ENCODE peak calls at places on chromosomes 6 and 20, in seven cellular contexts. E is IMR-90; B is esophagus squamous epithelium; C is tibial artery; A is SJSA1; J is adipocyte; U is CD8-positive, alpha-beta T cell. X is an unnamed sample.
A peak's percentile ranks its signal among the peaks of the same experiment; 100 is the strongest.

GRCh38 chr6:136607932-136608772 is 57.9 kb upstream of the MAP7 start:
- DNase-seq in A (peak; percentile 57), B (peak; percentile 7), C (peak; percentile 59), U (peak; percentile 64), E (peak; percentile 80), J (peak; percentile 74), X (peak; percentile 60)

GRCh38 chr20:52923123-52923543 is 49.0 kb upstream of the TSHZ2 start:
- DNase-seq in B (no peak), C (no peak), A (peak; percentile 99), U (no peak), E (peak; percentile 45), J (no peak), X (no peak)

GRCh38 chr6:68160348-68160747 is 474.7 kb upstream of the ADGRB3 start:
- DNase-seq in A (no peak), C (no peak), E (no peak), B (no peak), U (no peak), J (no peak), X (no peak)

GRCh38 chr6:88870728-88871330 is 92.6 kb downstream of the RNGTT start:
- DNase-seq in J (peak; percentile 86), E (peak; percentile 74), C (no peak), B (no peak), A (peak; percentile 41), U (no peak), X (peak; percentile 75)

GRCh38 chr20:35238170-35238569 is 11.7 kb downstream of the MMP24 start:
- DNase-seq in U (no peak), B (no peak), C (no peak), A (no peak), E (no peak), J (no peak), X (no peak)

GRCh38 chr20:5864873-5865582 is 85.3 kb downstream of the TRMT6 start:
- DNase-seq in B (no peak), A (no peak), J (no peak), E (peak; percentile 67), C (no peak), U (no peak), X (peak; percentile 59)

GRCh38 chr6:31187780-31188194 is 17.3 kb upstream of the POU5F1 start:
- DNase-seq in A (no peak), C (no peak), E (no peak), U (no peak), J (no peak), B (no peak), X (no peak)

GRCh38 chr20:21048841-21049273 is 57.3 kb downstream of the LINC00237 start:
- DNase-seq in C (no peak), E (no peak), A (peak; percentile 15), J (no peak), U (peak; percentile 11), B (no peak), X (peak; percentile 28)

GRCh38 chr6:114039835-114040234 is 68.9 kb upstream of the HDAC2 start:
- DNase-seq in A (no peak), J (no peak), B (no peak), C (no peak), U (no peak), E (no peak), X (no peak)

GRCh38 chr6:167045828-167046580 is 46.8 kb downstream of the CEP43 start:
- DNase-seq in B (no peak), J (no peak), A (no peak), C (no peak), E (no peak), U (no peak), X (no peak)

GRCh38 chr6:153172815-153173214 is 41.7 kb upstream of the RGS17 start:
- DNase-seq in U (no peak), J (no peak), A (no peak), C (no peak), E (no peak), B (no peak), X (no peak)

GRCh38 chr6:113558966-113559365 is 298.2 kb upstream of the MARCKS start:
- DNase-seq in B (no peak), U (no peak), E (peak; percentile 65), C (no peak), A (peak; percentile 10), J (peak; percentile 65), X (no peak)

GRCh38 chr6:26660096-26660425 is 515 bp upstream of the ZNF322 start:
- DNase-seq in U (no peak), J (peak; percentile 69), B (no peak), E (peak; percentile 33), A (no peak), C (no peak), X (no peak)

GRCh38 chr6:157398151-157398550 is 17.2 kb downstream of the ZDHHC14 start:
- DNase-seq in C (no peak), B (no peak), U (no peak), E (no peak), J (no peak), A (no peak), X (no peak)

DNA sequence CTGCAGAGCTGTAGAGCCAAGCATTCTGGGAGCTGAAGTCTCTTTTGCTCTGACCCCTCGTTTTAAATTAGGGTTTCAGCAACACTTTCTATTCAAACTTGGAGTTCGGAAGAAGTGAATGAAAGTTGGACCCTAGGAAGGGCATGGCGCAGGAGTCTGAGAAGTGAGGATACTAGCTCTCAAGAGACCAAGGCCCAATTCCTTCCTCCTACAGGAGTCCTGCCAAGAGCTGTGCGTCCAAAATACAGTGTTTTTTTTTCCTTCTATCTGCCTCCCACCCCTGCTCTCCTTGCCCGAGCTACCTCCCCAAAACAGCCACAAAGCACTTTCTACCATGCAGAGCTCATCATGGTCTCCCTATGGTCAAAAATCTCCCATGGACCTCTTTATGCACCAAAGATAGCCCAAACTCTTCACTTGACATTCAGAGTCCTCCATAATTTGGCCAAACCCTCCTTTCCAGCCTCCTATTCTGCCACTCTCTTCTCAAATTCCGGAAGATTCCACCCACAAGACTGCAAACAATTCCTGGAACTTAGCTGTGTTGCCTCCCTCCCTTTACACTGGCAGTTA is 649 bp upstream of the CSNK2A1 start:
- DNase-seq in B (no peak), J (no peak), U (no peak), C (no peak), A (no peak), E (no peak), X (no peak)
- H3K4me1 ChIP-seq in B (peaks cover 44% of the 10 kb centered on the region), J (peaks cover 36% of the 10 kb centered on the region), U (peaks cover 21% of the 10 kb centered on the region), C (peaks cover 44% of the 10 kb centered on the region), A (peaks cover 24% of the 10 kb centered on the region), E (no peaks in the 10 kb centered on the region), X (peaks cover 23% of the 10 kb centered on the region)

GRCh38 chr6:149230729-149231434 is 86.6 kb upstream of the TAB2 start:
- DNase-seq in U (no peak), B (no peak), A (no peak), C (no peak), E (no peak), J (no peak), X (no peak)
- H3K4me1 ChIP-seq in U (peaks cover 41% of the 10 kb centered on the region), B (peaks cover 43% of the 10 kb centered on the region), A (peaks cover 32% of the 10 kb centered on the region), C (no peaks in the 10 kb centered on the region), E (peaks cover 22% of the 10 kb centered on the region), J (peaks cover 16% of the 10 kb centered on the region), X (peaks cover 39% of the 10 kb centered on the region)

DNA sequence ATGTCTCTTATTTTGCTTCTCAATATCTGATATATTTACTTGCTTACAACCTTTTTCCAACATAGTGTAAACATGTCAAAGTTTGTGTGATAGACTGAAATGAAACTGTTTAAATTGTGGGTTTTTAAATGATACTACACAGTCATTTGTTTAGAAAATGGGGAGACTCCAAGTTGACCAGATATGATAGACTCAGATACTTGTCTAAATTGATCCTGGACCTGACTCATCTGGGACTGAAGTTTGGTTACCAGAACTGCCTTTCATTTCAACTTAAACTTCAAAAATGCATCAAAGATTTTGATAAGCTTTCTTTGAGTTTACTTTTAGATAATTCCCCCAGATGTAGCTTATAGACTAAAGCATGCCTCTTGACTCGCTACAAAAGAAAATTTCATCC is 27.0 kb upstream of the PRL start:
- DNase-seq in C (no peak), J (no peak), E (no peak), U (no peak), A (no peak), B (no peak), X (no peak)
- H3K4me1 ChIP-seq in C (no peaks in the 10 kb centered on the region), J (peaks cover 18% of the 10 kb centered on the region), E (peaks cover 18% of the 10 kb centered on the region), U (no peaks in the 10 kb centered on the region), A (peaks cover 70% of the 10 kb centered on the region), B (no peaks in the 10 kb centered on the region), X (no peaks in the 10 kb centered on the region)

GRCh38 chr6:41895300-41896233 is at the start of gene USP49:
- DNase-seq in U (peak; percentile 80), J (peak; percentile 97), E (peak; percentile 87), A (peak; percentile 91), B (peak; percentile 33), C (peak; percentile 88), X (peak; percentile 90)

GRCh38 chr6:41896280-41896679 is 1.1 kb upstream of the USP49 start:
- DNase-seq in E (no peak), A (no peak), U (no peak), J (no peak), B (no peak), C (no peak), X (no peak)

GRCh38 chr6:41894366-41895299 is 542 bp downstream of the USP49 start:
- DNase-seq in A (peak; percentile 15), B (no peak), C (peak; percentile 23), E (no peak), J (peak; percentile 28), U (no peak), X (no peak)

GRCh38 chr6:41887355-41887754 is 7.8 kb downstream of the USP49 start:
- DNase-seq in U (no peak), E (no peak), C (no peak), B (no peak), A (peak; percentile 80), J (peak; percentile 39), X (no peak)

DNA sequence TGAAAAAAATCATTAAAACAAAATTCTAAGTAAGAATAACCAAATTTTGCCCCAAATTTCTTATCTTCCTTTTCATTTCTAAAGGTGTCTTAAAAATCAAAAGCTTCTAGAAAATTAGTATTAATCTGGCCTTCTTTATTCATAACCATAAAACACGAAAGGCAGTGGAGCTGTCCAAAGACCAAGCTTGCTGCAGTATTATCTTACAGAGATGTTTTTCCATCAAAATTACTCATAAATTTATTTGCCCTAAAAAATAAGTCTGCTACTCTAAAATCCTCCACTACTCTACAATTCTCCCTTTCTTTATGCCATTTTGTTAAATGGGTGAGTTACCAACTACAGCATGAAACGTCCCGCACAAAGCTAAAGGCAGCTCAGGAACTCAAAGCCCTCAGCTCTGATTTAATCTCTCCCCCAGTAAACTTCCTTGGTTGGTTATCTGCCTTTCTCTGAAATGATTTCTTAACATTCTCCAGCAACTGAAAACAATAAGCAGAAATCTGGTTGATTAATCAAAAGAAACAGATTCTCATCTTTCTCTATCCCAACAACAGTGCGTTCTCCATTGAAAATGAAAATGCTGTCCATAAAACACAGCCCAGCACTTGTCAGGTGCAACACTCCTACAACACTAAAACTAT is 2.1 kb downstream of the USP49 start:
- DNase-seq in U (no peak), E (no peak), C (no peak), A (no peak), J (peak; percentile 13), B (no peak), X (peak; percentile 23)
- H3K4me1 ChIP-seq in U (peaks cover 24% of the 10 kb centered on the region), E (peaks cover 2% of the 10 kb centered on the region), C (peaks cover 22% of the 10 kb centered on the region), A (peaks cover 18% of the 10 kb centered on the region), J (peaks cover 24% of the 10 kb centered on the region), B (peaks cover 30% of the 10 kb centered on the region), X (peaks cover 24% of the 10 kb centered on the region)

GRCh38 chr20:62368629-62369507 is 1.8 kb upstream of the LAMA5 start:
- DNase-seq in C (no peak), A (peak; percentile 39), J (peak; percentile 67), B (no peak), E (peak; percentile 50), U (no peak), X (no peak)
- H3K4me1 ChIP-seq in C (peaks cover 79% of the 10 kb centered on the region), A (peaks cover 69% of the 10 kb centered on the region), J (peaks cover 38% of the 10 kb centered on the region), B (peaks cover 88% of the 10 kb centered on the region), E (peaks cover 33% of the 10 kb centered on the region), U (peaks cover 17% of the 10 kb centered on the region), X (peaks cover 25% of the 10 kb centered on the region)

GRCh38 chr20:51402201-51402600 is 140.3 kb downstream of the NFATC2 start:
- DNase-seq in U (no peak), C (no peak), B (no peak), A (no peak), J (no peak), E (peak; percentile 71), X (peak; percentile 49)
- H3K4me1 ChIP-seq in U (peaks cover 61% of the 10 kb centered on the region), C (no peaks in the 10 kb centered on the region), B (peaks cover 26% of the 10 kb centered on the region), A (no peaks in the 10 kb centered on the region), J (no peaks in the 10 kb centered on the region), E (peaks cover 3% of the 10 kb centered on the region), X (peaks cover 69% of the 10 kb centered on the region)